ENCODE peak calls at places on chromosomes 12 and 14, in five cellular contexts. H, L, Z, C and D are unnamed samples.

GRCh38 chr12:50166776-50167025 is 468 bp downstream of the CERS5 start:
- DNase-seq in H (no peak), L (peak; percentile 29), Z (no peak), C (no peak), D (no peak)

GRCh38 chr12:102534899-102535298 is 54.5 kb upstream of the IGF1 start:
- DNase-seq in H (no peak), L (no peak), Z (peak; percentile 6), C (no peak), D (no peak)

GRCh38 chr14:104267895-104268294 is 129.5 kb downstream of the KIF26A start:
- DNase-seq in H (no peak), L (no peak), Z (no peak), C (no peak), D (no peak)

GRCh38 chr14:70416717-70417349 is at the start of gene SYNJ2BP:
- DNase-seq in H (peak; percentile 34), L (peak; percentile 65), Z (peak; percentile 43), C (peak; percentile 71), D (peak; percentile 39)

GRCh38 chr14:103392106-103392505 is 6.9 kb downstream of the MARK3 start:
- DNase-seq in H (no peak), L (no peak), Z (no peak), C (no peak), D (no peak)

GRCh38 chr12:48165089-48166031 is 8.0 kb upstream of the ASB8 start:
- DNase-seq in H (no peak), L (no peak), Z (peak; percentile 36), C (peak; percentile 75), D (peak; percentile 52)

GRCh38 chr14:68784995-68785816 is 7.7 kb downstream of the ZFP36L1 start:
- DNase-seq in H (no peak), L (no peak), Z (no peak), C (peak; percentile 74), D (no peak)

GRCh38 chr12:113766133-113766879 is 199.8 kb downstream of the RBM19 start:
- DNase-seq in H (peak; percentile 68), L (no peak), Z (peak; percentile 26), C (no peak), D (no peak)

GRCh38 chr12:100986595-100987547 is 192.3 kb downstream of the ANO4 start:
- DNase-seq in H (no peak), L (no peak), Z (no peak), C (no peak), D (no peak)

GRCh38 chr12:4034926-4035325 is 161.7 kb upstream of the PARP11 start:
- DNase-seq in H (no peak), L (no peak), Z (no peak), C (no peak), D (no peak)

GRCh38 chr14:101119830-101120571 is 216.5 kb upstream of the RTL1 start:
- DNase-seq in H (no peak), L (peak; percentile 12), Z (no peak), C (peak; percentile 7), D (no peak)

GRCh38 chr14:33655421-33655820 is 295.5 kb downstream of the EGLN3 start:
- DNase-seq in H (no peak), L (no peak), Z (no peak), C (no peak), D (no peak)

GRCh38 chr12:64782181-64782580 is 23.0 kb upstream of the GNS start:
- DNase-seq in H (no peak), L (no peak), Z (no peak), C (no peak), D (no peak)

GRCh38 chr12:11797317-11797913 is 147.9 kb downstream of the ETV6 start:
- DNase-seq in H (no peak), L (no peak), Z (no peak), C (peak; percentile 85), D (no peak)

GRCh38 chr12:114904254-114905003 is 220.5 kb upstream of the TBX3 start:
- DNase-seq in H (no peak), L (no peak), Z (no peak), C (peak; percentile 29), D (no peak)

GRCh38 chr12:104680070-104680469 is 223.3 kb downstream of the CHST11 start:
- DNase-seq in H (no peak), L (no peak), Z (no peak), C (no peak), D (no peak)
- TF ChIP-seq CTCF in H (no peak), L (no peak), Z (no peak), C (peak; percentile 13), D (peak; percentile 36)

DNA sequence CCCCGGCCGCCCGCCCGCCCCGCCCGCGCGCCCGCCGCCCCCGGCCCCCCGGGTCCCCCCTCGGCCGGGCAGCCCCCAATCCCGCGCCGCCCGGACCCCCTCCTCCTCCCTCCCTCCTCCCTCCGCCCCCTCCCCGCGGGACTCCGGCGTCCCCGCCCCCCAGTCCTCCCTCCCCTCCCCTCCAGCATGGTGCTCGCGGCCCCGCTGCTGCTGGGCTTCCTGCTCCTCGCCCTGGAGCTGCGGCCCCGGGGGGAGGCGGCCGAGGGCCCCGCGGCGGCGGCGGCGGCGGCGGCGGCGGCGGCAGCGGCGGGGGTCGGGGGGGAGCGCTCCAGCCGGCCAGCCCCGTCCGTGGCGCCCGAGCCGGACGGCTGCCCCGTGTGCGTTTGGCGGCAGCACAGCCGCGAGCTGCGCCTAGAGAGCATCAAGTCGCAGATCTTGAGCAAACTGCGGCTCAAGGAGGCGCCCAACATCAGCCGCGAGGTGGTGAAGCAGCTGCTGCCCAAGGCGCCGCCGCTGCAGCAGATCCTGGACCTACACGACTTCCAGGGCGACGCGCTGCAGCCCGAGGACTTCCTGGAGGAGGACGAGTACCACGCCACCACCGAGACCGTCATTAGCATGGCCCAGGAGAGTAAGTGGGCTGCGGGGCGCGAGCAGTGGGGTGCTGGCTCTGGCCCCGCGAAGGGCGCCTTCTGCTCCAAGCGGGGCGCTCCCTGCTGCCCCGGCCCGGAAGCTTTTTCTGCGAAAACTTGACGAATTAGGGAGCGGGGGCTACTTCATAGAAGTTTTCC is 404 bp downstream of the GDF11 start:
- DNase-seq in H (peak; percentile 39), L (no peak), Z (peak; percentile 84), C (peak; percentile 76), D (no peak)
- TF ChIP-seq CTCF in H (no peak), L (no peak), Z (no peak), C (peak; percentile 10), D (no peak)

GRCh38 chr14:89954045-89955021 is at the start of gene EFCAB11:
- DNase-seq in H (peak; percentile 90), L (peak; percentile 98), Z (peak; percentile 93), C (peak; percentile 99), D (peak; percentile 89)
- TF ChIP-seq CTCF in H (peak; percentile 43), L (no peak), Z (no peak), C (peak; percentile 17), D (peak; percentile 40)

DNA sequence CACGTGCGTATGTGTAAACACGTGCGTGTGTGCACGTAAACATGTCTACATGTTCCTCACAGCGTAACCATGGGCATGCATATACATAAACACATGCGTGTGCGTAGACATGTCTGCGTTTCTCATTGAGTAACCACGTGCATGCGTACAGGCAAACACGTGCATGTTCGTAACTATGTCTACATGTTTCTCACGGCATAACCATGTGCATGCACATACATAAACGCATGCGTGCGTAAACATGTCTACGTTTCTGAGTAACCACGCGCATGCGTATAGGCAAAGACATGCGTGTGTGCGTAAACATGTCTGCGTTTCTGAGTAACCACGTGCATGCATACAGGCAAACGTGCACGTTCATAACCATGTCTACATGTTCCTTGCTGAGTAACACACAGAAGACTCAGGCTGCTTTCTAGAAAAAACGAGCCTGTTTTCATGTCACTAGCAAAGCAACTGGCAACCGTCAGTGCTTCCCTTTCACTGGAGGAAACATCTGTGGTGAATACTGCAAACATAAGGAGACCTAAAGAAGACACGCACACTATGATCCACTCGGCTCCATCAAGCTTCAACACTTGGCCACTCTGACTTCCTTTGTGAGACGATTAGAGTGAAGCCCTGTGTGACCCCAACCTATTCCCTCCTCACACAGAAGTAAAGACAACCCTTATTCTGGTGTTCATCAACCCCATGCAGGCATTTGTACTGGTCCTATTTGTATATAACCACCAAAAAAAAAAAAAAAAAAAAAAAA is 28.8 kb downstream of the POLE start:
- DNase-seq in H (no peak), L (no peak), Z (no peak), C (no peak), D (no peak)
- TF ChIP-seq CTCF in H (no peak), L (no peak), Z (no peak), C (no peak), D (no peak)

DNA sequence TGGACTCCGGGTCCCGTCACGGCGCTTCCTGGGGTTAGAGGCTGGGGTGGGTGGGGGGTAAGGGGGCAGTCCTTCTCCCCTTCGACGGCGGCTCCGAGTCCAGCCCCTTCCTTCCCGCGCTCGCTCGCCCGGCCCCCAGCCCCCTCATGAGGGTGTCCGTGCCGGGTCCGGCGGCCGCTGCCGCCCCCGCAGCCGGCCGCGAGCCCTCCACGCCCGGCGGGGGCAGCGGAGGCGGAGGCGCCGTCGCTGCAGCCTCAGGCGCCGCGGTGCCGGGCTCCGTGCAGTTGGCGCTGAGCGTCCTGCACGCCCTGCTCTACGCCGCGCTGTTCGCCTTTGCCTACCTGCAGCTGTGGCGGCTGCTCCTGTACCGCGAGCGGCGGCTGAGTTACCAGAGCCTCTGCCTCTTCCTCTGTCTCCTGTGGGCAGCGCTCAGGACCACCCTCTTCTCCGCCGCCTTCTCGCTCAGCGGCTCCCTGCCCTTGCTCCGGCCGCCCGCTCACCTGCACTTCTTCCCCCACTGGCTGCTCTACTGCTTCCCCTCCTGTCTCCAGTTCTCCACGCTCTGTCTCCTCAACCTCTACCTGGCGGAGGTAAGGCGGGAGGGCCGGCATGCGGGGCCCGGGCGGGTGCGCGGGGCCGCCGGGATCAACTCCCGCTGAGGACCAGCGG is 500 bp downstream of the GPR137C start:
- DNase-seq in H (peak; percentile 30), L (peak; percentile 19), Z (peak; percentile 64), C (peak; percentile 16), D (peak; percentile 22)
- TF ChIP-seq CTCF in H (no peak), L (no peak), Z (no peak), C (no peak), D (no peak)

GRCh38 chr14:35368583-35368982 is 36.0 kb downstream of the NFKBIA start:
- DNase-seq in H (no peak), L (no peak), Z (no peak), C (peak; percentile 22), D (no peak)

GRCh38 chr14:35367056-35367372 is 37.5 kb downstream of the NFKBIA start:
- DNase-seq in H (no peak), L (no peak), Z (no peak), C (no peak), D (no peak)

GRCh38 chr14:35366521-35366976 is 38.0 kb downstream of the NFKBIA start:
- DNase-seq in H (no peak), L (no peak), Z (no peak), C (no peak), D (no peak)

GRCh38 chr14:35368993-35369392 is 35.6 kb downstream of the NFKBIA start:
- DNase-seq in H (no peak), L (no peak), Z (no peak), C (no peak), D (no peak)

GRCh38 chr14:35368139-35368460 is 36.4 kb downstream of the NFKBIA start:
- DNase-seq in H (no peak), L (no peak), Z (no peak), C (no peak), D (no peak)
- TF ChIP-seq CTCF in H (no peak), L (no peak), Z (no peak), C (no peak), D (no peak)